ENCODE peak calls at places on chromosomes 12 and 14, in nine cellular contexts. A is KBM-7; S is activated T-helper 1 cell treated with anti-CD3 and anti-CD28 coated beads, Interleukin-2, amount 50 U/mL, for 16 hours; N is A549; R is skeletal muscle cell; X is H4; P is mesothelial cell of epicardium; U is activated T-cell treated with anti-CD3 and anti-CD28 coated beads, Interleukin-2, amount 50 U/mL, for 72 hours; Y is cerebellum. E is an unnamed sample.

GRCh38 chr14:21990116-21990515 is 316.5 kb upstream of the OR4E1 start:
- DNase-seq in A (peak; percentile 7), S (no peak), N (no peak), R (no peak), X (peak; percentile 13), P (no peak), U (no peak), Y (no peak), E (no peak)

GRCh38 chr14:55077691-55078151 is 26.3 kb downstream of the MAPK1IP1L start:
- DNase-seq in A (no peak), S (no peak), N (no peak), R (peak; percentile 47), X (no peak), P (no peak), U (no peak), Y (no peak), E (peak; percentile 97)

GRCh38 chr12:19205120-19205519 is 75.6 kb downstream of the PLEKHA5 start:
- DNase-seq in A (no peak), S (no peak), N (no peak), R (no peak), X (no peak), P (no peak), U (no peak), Y (no peak), E (no peak)

GRCh38 chr12:45388545-45388944 is 172.7 kb downstream of the ANO6 start:
- DNase-seq in A (peak; percentile 43), S (no peak), N (peak; percentile 54), R (no peak), X (peak; percentile 27), P (no peak), U (peak; percentile 2), Y (peak; percentile 2), E (peak; percentile 6)

GRCh38 chr12:80838708-80839107 is 99.0 kb downstream of the LIN7A start:
- DNase-seq in A (no peak), S (no peak), N (no peak), R (no peak), X (no peak), P (no peak), U (no peak), Y (peak; percentile 24), E (no peak)

GRCh38 chr14:54567224-54567633 is 301 bp downstream of the SAMD4A start:
- DNase-seq in A (no peak), S (no peak), N (no peak), R (no peak), X (no peak), P (no peak), U (no peak), Y (no peak), E (no peak)

GRCh38 chr12:53775478-53776145 is 23.8 kb upstream of the CISTR start:
- DNase-seq in A (no peak), S (no peak), N (no peak), R (no peak), X (no peak), P (no peak), U (no peak), Y (no peak), E (no peak)

GRCh38 chr12:64451687-64452558 is at the start of gene TBK1:
- DNase-seq in A (peak; percentile 74), S (peak; percentile 23), N (peak; percentile 84), R (peak; percentile 56), X (peak; percentile 75), P (peak; percentile 72), U (peak; percentile 76), Y (peak; percentile 91), E (peak; percentile 56)

GRCh38 chr12:6276936-6277615 is 33.4 kb upstream of the PLEKHG6 start:
- DNase-seq in A (no peak), S (no peak), N (no peak), R (no peak), X (peak; percentile 46), P (no peak), U (no peak), Y (no peak), E (no peak)

GRCh38 chr12:75814856-75815754 is 216.5 kb downstream of the PHLDA1 start:
- DNase-seq in A (no peak), S (no peak), N (peak; percentile 34), R (peak; percentile 89), X (peak; percentile 40), P (no peak), U (no peak), Y (no peak), E (peak; percentile 92)

GRCh38 chr12:87982208-87982607 is 47.0 kb downstream of the C12orf50 start:
- DNase-seq in A (no peak), S (no peak), N (no peak), R (peak; percentile 13), X (no peak), P (no peak), U (no peak), Y (no peak), E (no peak)

GRCh38 chr12:26791328-26791791 is 41.6 kb downstream of the ITPR2 start:
- DNase-seq in A (peak; percentile 60), S (no peak), N (no peak), R (no peak), X (peak; percentile 60), P (no peak), U (no peak), Y (no peak), E (no peak)